ENCODE peak calls at places on chromosomes 4 and X, in six cellular contexts. One of them, this sample, is unnamed.

GRCh38 chr4:2292679-2293108 is 30.8 kb upstream of the MXD4 start:
- DNase-seq in left cardiac atrium: no peak
- DNase-seq in DMS 273 treated with DMSO at 0.1 percent for 48 hours: no peak
- DNase-seq in KG1: no peak
- DNase-seq in stimulated activated naive CD8-positive, alpha-beta T cell treated with anti-CD3 and anti-CD28 coated beads, Interleukin-15, amount 100 ng/mL, for 72 hours: no peak
- DNase-seq in endothelial cell: no peak
- DNase-seq in this sample: no peak

GRCh38 chr4:123581802-123582201 is 185.2 kb downstream of the SPRY1 start:
- DNase-seq in stimulated activated naive CD8-positive, alpha-beta T cell treated with anti-CD3 and anti-CD28 coated beads, Interleukin-15, amount 100 ng/mL, for 72 hours: no peak
- DNase-seq in DMS 273 treated with DMSO at 0.1 percent for 48 hours: no peak
- DNase-seq in left cardiac atrium: no peak
- DNase-seq in endothelial cell: no peak
- DNase-seq in KG1: no peak
- DNase-seq in this sample: no peak

GRCh38 chr4:180060159-180060889 is 2182.9 kb upstream of the TENM3 start:
- DNase-seq in endothelial cell: no peak
- DNase-seq in stimulated activated naive CD8-positive, alpha-beta T cell treated with anti-CD3 and anti-CD28 coated beads, Interleukin-15, amount 100 ng/mL, for 72 hours: no peak
- DNase-seq in KG1: no peak
- DNase-seq in DMS 273 treated with DMSO at 0.1 percent for 48 hours: no peak
- DNase-seq in left cardiac atrium: no peak
- DNase-seq in this sample: no peak

GRCh38 chrX:3129256-3129655 is 88.0 kb downstream of the ARSF start:
- DNase-seq in DMS 273 treated with DMSO at 0.1 percent for 48 hours: no peak
- DNase-seq in endothelial cell: no peak
- DNase-seq in left cardiac atrium: no peak
- DNase-seq in KG1: no peak
- DNase-seq in stimulated activated naive CD8-positive, alpha-beta T cell treated with anti-CD3 and anti-CD28 coated beads, Interleukin-15, amount 100 ng/mL, for 72 hours: no peak
- DNase-seq in this sample: no peak

GRCh38 chrX:108033890-108034289 is 11.0 kb upstream of the VSIG1 start:
- DNase-seq in left cardiac atrium: no peak
- DNase-seq in endothelial cell: no peak
- DNase-seq in stimulated activated naive CD8-positive, alpha-beta T cell treated with anti-CD3 and anti-CD28 coated beads, Interleukin-15, amount 100 ng/mL, for 72 hours: no peak
- DNase-seq in KG1: no peak
- DNase-seq in DMS 273 treated with DMSO at 0.1 percent for 48 hours: no peak
- DNase-seq in this sample: no peak

GRCh38 chrX:47614618-47615017 is 5.0 kb downstream of the SYN1 start:
- DNase-seq in KG1: no peak
- DNase-seq in DMS 273 treated with DMSO at 0.1 percent for 48 hours: no peak
- DNase-seq in stimulated activated naive CD8-positive, alpha-beta T cell treated with anti-CD3 and anti-CD28 coated beads, Interleukin-15, amount 100 ng/mL, for 72 hours: no peak
- DNase-seq in left cardiac atrium: no peak
- DNase-seq in endothelial cell: no peak
- DNase-seq in this sample: no peak

GRCh38 chr4:103091601-103092223 is 7.9 kb downstream of the BDH2 start:
- DNase-seq in endothelial cell: peak; percentile 34
- DNase-seq in KG1: peak; percentile 26
- DNase-seq in DMS 273 treated with DMSO at 0.1 percent for 48 hours: peak; percentile 11
- DNase-seq in stimulated activated naive CD8-positive, alpha-beta T cell treated with anti-CD3 and anti-CD28 coated beads, Interleukin-15, amount 100 ng/mL, for 72 hours: peak; percentile 31
- DNase-seq in left cardiac atrium: no peak
- DNase-seq in this sample: peak; percentile 29

GRCh38 chr4:56762484-56763250 is 58.8 kb downstream of the SPINK2 start:
- DNase-seq in DMS 273 treated with DMSO at 0.1 percent for 48 hours: no peak
- DNase-seq in endothelial cell: no peak
- DNase-seq in KG1: no peak
- DNase-seq in left cardiac atrium: no peak
- DNase-seq in stimulated activated naive CD8-positive, alpha-beta T cell treated with anti-CD3 and anti-CD28 coated beads, Interleukin-15, amount 100 ng/mL, for 72 hours: no peak
- DNase-seq in this sample: no peak

GRCh38 chr4:21952549-21952948 is 4.0 kb upstream of the KCNIP4 start:
- DNase-seq in stimulated activated naive CD8-positive, alpha-beta T cell treated with anti-CD3 and anti-CD28 coated beads, Interleukin-15, amount 100 ng/mL, for 72 hours: no peak
- DNase-seq in DMS 273 treated with DMSO at 0.1 percent for 48 hours: no peak
- DNase-seq in endothelial cell: no peak
- DNase-seq in left cardiac atrium: no peak
- DNase-seq in KG1: no peak
- DNase-seq in this sample: no peak

GRCh38 chr4:47017494-47017893 is 13.9 kb upstream of the GABRB1 start:
- DNase-seq in KG1: no peak
- DNase-seq in endothelial cell: no peak
- DNase-seq in left cardiac atrium: no peak
- DNase-seq in DMS 273 treated with DMSO at 0.1 percent for 48 hours: no peak
- DNase-seq in stimulated activated naive CD8-positive, alpha-beta T cell treated with anti-CD3 and anti-CD28 coated beads, Interleukin-15, amount 100 ng/mL, for 72 hours: no peak
- DNase-seq in this sample: no peak

This sample was measured in activated naive CD8-positive, alpha-beta T cell treated with anti-CD3 and anti-CD28 coated beads for 36 hours.